ENCODE peak calls at places on chromosomes 6 and 20, in four cellular contexts. L is K562, Z is GM23338, B is mesenchymal stem cell. H is an unnamed sample.

GRCh38 chr6:142773324-142773723 is 171.7 kb downstream of the HIVEP2 start:
- DNase-seq in B (no peak), Z (no peak), L (no peak), H (no peak)

GRCh38 chr6:33192671-33193602 is 670 bp upstream of the COL11A2 start:
- DNase-seq in L (no peak), Z (peak; percentile 68), B (no peak), H (no peak)

GRCh38 chr6:45959534-45960195 is 56.0 kb downstream of the CLIC5 start:
- DNase-seq in L (no peak), Z (no peak), B (peak; percentile 18), H (no peak)

GRCh38 chr20:19889011-19889953 is 127.9 kb upstream of the NAA20 start:
- DNase-seq in Z (peak; percentile 7), L (no peak), B (peak; percentile 79), H (no peak)

GRCh38 chr6:43917878-43918382 is 147.9 kb downstream of the VEGFA start:
- DNase-seq in Z (no peak), L (peak; percentile 40), B (peak; percentile 60), H (no peak)

GRCh38 chr6:129672883-129673631 is 36.9 kb downstream of the ARHGAP18 start:
- DNase-seq in L (no peak), B (peak; percentile 81), Z (no peak), H (no peak)

GRCh38 chr20:63850689-63851547 is 10.4 kb upstream of the ABHD16B start:
- DNase-seq in Z (no peak), B (no peak), L (no peak), H (no peak)

GRCh38 chr20:20548527-20549266 is 163.7 kb downstream of the RALGAPA2 start:
- DNase-seq in Z (no peak), B (no peak), L (no peak), H (no peak)

GRCh38 chr20:20233041-20233514 is 134.8 kb upstream of the INSM1 start:
- DNase-seq in B (no peak), Z (no peak), L (peak; percentile 3), H (no peak)

GRCh38 chr6:150881911-150882481 is 16.5 kb downstream of the MTHFD1L start:
- DNase-seq in Z (no peak), B (peak; percentile 93), L (no peak), H (no peak)

GRCh38 chr6:168123165-168123911 is 44.3 kb upstream of the FRMD1 start:
- DNase-seq in Z (no peak), L (no peak), B (no peak), H (no peak)

GRCh38 chr6:82720992-82721391 is 344.6 kb downstream of the UBE3D start:
- DNase-seq in L (no peak), B (no peak), Z (no peak), H (no peak)

GRCh38 chr6:7235712-7236311 is 77.2 kb downstream of the SSR1 start:
- DNase-seq in L (no peak), B (no peak), Z (no peak), H (no peak)

GRCh38 chr6:41039060-41039998 is at the start of gene UNC5CL:
- DNase-seq in Z (peak; percentile 88), L (peak; percentile 82), B (peak; percentile 23), H (peak; percentile 67)

GRCh38 chr20:20399705-20400104 is 31.8 kb downstream of the INSM1 start:
- DNase-seq in L (no peak), B (no peak), Z (no peak), H (no peak)

GRCh38 chr6:12637960-12638641 is 78.5 kb upstream of the PHACTR1 start:
- DNase-seq in Z (peak; percentile 89), B (peak; percentile 74), L (peak; percentile 50), H (peak; percentile 27)

GRCh38 chr6:104789770-104790190 is 69.9 kb downstream of the HACE1 start:
- DNase-seq in Z (peak; percentile 41), B (peak; percentile 61), L (peak; percentile 13), H (peak; percentile 48)

GRCh38 chr20:33897313-33897912 is 86.3 kb downstream of the CHMP4B start:
- DNase-seq in B (no peak), Z (no peak), L (no peak), H (no peak)

GRCh38 chr6:55812509-55812908 is 62.9 kb downstream of the BMP5 start:
- DNase-seq in B (no peak), L (no peak), Z (no peak), H (no peak)

GRCh38 chr6:6886160-6886885 is 221.4 kb upstream of the RREB1 start:
- DNase-seq in B (no peak), Z (no peak), L (peak; percentile 81), H (no peak)

GRCh38 chr6:116596815-116597214 is 19.5 kb upstream of the RSPH4A start:
- DNase-seq in L (peak; percentile 19), Z (peak; percentile 59), B (peak; percentile 36), H (no peak)

GRCh38 chr6:104940881-104941693 is 15.8 kb upstream of the LIN28B start:
- DNase-seq in B (peak; percentile 79), Z (peak; percentile 85), L (peak; percentile 80), H (no peak)

GRCh38 chr6:135073757-135074393 is 19.3 kb upstream of the HBS1L start:
- DNase-seq in L (peak; percentile 44), B (no peak), Z (no peak), H (no peak)

GRCh38 chr6:158503222-158503621 is 56.7 kb upstream of the TMEM181 start:
- DNase-seq in B (no peak), L (no peak), Z (no peak), H (no peak)

GRCh38 chr6:158503846-158504245 is 56.0 kb upstream of the TMEM181 start:
- DNase-seq in L (no peak), B (no peak), Z (no peak), H (no peak)

GRCh38 chr6:158500016-158500735 is 59.7 kb upstream of the TMEM181 start:
- DNase-seq in Z (no peak), B (peak; percentile 61), L (no peak), H (no peak)

GRCh38 chr6:158501638-158502592 is 58.0 kb upstream of the TMEM181 start:
- DNase-seq in Z (no peak), B (no peak), L (no peak), H (no peak)

GRCh38 chr6:158502593-158502950 is 57.3 kb upstream of the TMEM181 start:
- DNase-seq in B (no peak), Z (no peak), L (no peak), H (no peak)
- H3K4me2 ChIP-seq in B (no peak overlapping the region), Z (no peak overlapping the region), L (no peak overlapping the region), H (no peak overlapping the region)

GRCh38 chr20:11888648-11889047 is 29.0 kb upstream of the BTBD3 start:
- DNase-seq in L (no peak), Z (no peak), B (no peak), H (no peak)

GRCh38 chr20:11890331-11891080 is 27.2 kb upstream of the BTBD3 start:
- DNase-seq in L (peak; percentile 71), B (peak; percentile 89), Z (peak; percentile 95), H (no peak)

GRCh38 chr20:11891827-11892521 is 25.7 kb upstream of the BTBD3 start:
- DNase-seq in B (peak; percentile 82), L (peak; percentile 55), Z (peak; percentile 97), H (no peak)

GRCh38 chr20:11894072-11894471 is 23.6 kb upstream of the BTBD3 start:
- DNase-seq in B (no peak), Z (no peak), L (no peak), H (no peak)

GRCh38 chr20:11891081-11891826 is 26.4 kb upstream of the BTBD3 start:
- DNase-seq in Z (peak; percentile 60), B (peak; percentile 70), L (peak; percentile 40), H (no peak)
- H3K4me2 ChIP-seq in Z (peak overlapping the region; percentile 86), B (peak overlapping the region; percentile 97), L (peak overlapping the region; percentile 57), H (no peak overlapping the region)

GRCh38 chr6:128569737-128570438 is 49.5 kb upstream of the PTPRK start:
- DNase-seq in B (peak; percentile 58), L (no peak), Z (peak; percentile 46), H (no peak)
- H3K4me2 ChIP-seq in B (peak overlapping the region; percentile 38), L (no peak overlapping the region), Z (no peak overlapping the region), H (no peak overlapping the region)

GRCh38 chr20:25738198-25738597 is 41.5 kb upstream of the ZNF337 start:
- DNase-seq in L (no peak), Z (no peak), B (no peak), H (no peak)

GRCh38 chr20:25745100-25745499 is 48.4 kb upstream of the ZNF337 start:
- DNase-seq in Z (no peak), L (no peak), B (no peak), H (no peak)

GRCh38 chr20:25741088-25741487 is 44.4 kb upstream of the ZNF337 start:
- DNase-seq in B (no peak), L (no peak), Z (no peak), H (no peak)

GRCh38 chr20:25744261-25744660 is 47.6 kb upstream of the ZNF337 start:
- DNase-seq in Z (no peak), B (no peak), L (no peak), H (no peak)

DNA sequence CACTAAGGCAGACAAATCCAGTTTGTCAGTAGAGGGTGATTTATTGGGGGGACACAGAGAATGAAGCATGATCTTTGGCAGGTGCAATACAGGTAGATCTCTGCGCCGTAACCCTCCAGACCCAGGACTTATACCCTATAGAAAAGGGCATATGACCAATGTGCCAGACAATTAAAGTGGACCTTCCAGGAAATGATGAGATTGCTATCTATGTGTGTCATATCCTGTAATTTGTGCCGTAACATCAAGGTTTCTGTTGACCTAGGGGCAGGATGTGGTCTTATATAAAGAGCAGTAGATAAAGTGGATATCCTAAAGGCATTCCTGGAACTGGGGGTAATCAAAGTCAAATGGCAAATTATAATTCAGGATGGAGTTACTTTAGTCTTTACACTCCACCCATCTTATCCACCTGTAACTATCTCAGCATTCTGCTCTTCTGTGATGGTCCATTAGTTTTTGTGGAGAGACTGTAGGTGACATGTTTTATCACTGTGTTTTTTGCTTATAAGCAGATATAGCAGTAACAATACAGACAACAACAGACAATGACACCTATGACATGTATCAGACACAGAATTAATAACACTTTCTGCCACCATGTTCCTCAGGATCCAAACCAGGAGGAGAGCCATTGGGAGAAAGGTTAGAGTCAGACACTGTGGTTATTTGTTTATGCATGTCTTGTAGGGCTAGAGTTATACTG is 43.1 kb upstream of the ZNF337 start:
- DNase-seq in Z (no peak), B (no peak), L (no peak), H (no peak)
- H3K4me2 ChIP-seq in Z (no peak overlapping the region), B (no peak overlapping the region), L (no peak overlapping the region), H (no peak overlapping the region)

GRCh38 chr6:154156135-154156948 is 117.3 kb downstream of the OPRM1 start:
- DNase-seq in B (peak; percentile 30), Z (peak; percentile 70), L (peak; percentile 18), H (peak; percentile 28)

GRCh38 chr6:154154389-154154967 is 115.4 kb downstream of the OPRM1 start:
- DNase-seq in Z (peak; percentile 88), B (peak; percentile 69), L (peak; percentile 58), H (peak; percentile 66)

GRCh38 chr6:154157706-154158105 is 118.7 kb downstream of the OPRM1 start:
- DNase-seq in Z (no peak), B (no peak), L (no peak), H (no peak)

GRCh38 chr6:154159126-154159525 is 120.1 kb downstream of the OPRM1 start:
- DNase-seq in L (no peak), Z (no peak), B (no peak), H (no peak)

GRCh38 chr6:154157082-154157481 is 118.0 kb downstream of the OPRM1 start:
- DNase-seq in L (no peak), Z (no peak), B (no peak), H (no peak)
- H3K4me2 ChIP-seq in L (no peak overlapping the region), Z (no peak overlapping the region), B (no peak overlapping the region), H (peak overlapping the region; percentile 20)

DNA sequence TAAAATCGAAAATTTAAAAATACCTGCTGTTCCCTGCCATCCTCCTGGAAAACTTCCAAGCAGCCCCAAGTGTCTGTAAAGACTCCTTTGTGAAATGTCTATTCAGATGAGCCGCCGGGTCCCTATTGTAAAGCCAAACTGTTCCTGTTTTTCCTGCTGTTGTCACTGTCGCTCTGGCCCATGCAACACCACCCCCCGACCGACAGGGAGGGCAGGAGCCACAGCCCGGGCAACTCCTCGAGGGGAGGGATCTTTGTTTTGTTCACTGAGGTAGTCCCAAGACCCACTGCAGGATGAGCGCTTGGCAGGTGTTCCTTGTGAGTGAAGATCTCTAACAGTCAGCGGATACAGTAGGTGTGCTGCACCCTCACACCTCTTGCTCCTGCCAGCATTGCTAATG is 132.3 kb upstream of the PHACTR3 start:
- DNase-seq in Z (peak; percentile 22), B (no peak), L (no peak), H (no peak)
- H3K4me2 ChIP-seq in Z (no peak overlapping the region), B (no peak overlapping the region), L (no peak overlapping the region), H (no peak overlapping the region)

H was measured in OCI-LY7.